ENCODE peak calls at places on chromosomes 5 and 9, in six cellular contexts. B is spleen, I is fibroblast of villous mesenchyme, P is neural progenitor cell, K is HFF-Myc, M is mucosa of descending colon. H is an unnamed sample.

GRCh38 chr5:97452646-97453045 is 269.6 kb upstream of the RIOK2 start:
- DNase-seq in B (no peak), I (no peak), P (no peak), K (no peak), M (no peak), H (no peak)

GRCh38 chr5:175873090-175873454 is 1.7 kb downstream of the CPLX2 start:
- DNase-seq in B (no peak), I (no peak), P (peak), K (no peak), M (no peak), H (no peak)

GRCh38 chr5:15914603-15915002 is 265.0 kb downstream of the MARCHF11 start:
- DNase-seq in B (no peak), I (peak), P (no peak), K (no peak), M (no peak), H (peak)

GRCh38 chr9:138120072-138120471 is 242.5 kb downstream of the CACNA1B start:
- DNase-seq in B (no peak), I (no peak), P (no peak), K (no peak), M (no peak), H (no peak)

GRCh38 chr9:124257865-124258764 is at the start of gene NEK6:
- DNase-seq in B (peak), I (peak), P (peak), K (no peak), M (peak), H (peak)

GRCh38 chr5:113212244-113212920 is 222.4 kb downstream of the TSSK1B start:
- DNase-seq in B (no peak), I (peak), P (no peak), K (no peak), M (no peak), H (peak)

GRCh38 chr5:64690417-64691151 is at the start of gene SHISAL2B:
- DNase-seq in B (peak), I (peak), P (peak), K (no peak), M (no peak), H (peak)

GRCh38 chr9:13941686-13942085 is 372.3 kb downstream of the NFIB start:
- DNase-seq in B (no peak), I (peak), P (no peak), K (peak), M (no peak), H (peak)

GRCh38 chr5:32278403-32278802 is 34.3 kb downstream of the MTMR12 start:
- DNase-seq in B (no peak), I (peak), P (no peak), K (no peak), M (no peak), H (peak)

GRCh38 chr5:11385901-11386293 is 518.3 kb downstream of the CTNND2 start:
- DNase-seq in B (no peak), I (no peak), P (peak), K (no peak), M (no peak), H (no peak)

GRCh38 chr5:143140492-143141231 is 262.8 kb downstream of the NR3C1 start:
- DNase-seq in B (no peak), I (no peak), P (no peak), K (no peak), M (peak), H (no peak)

GRCh38 chr5:145979270-145980223 is 43.2 kb downstream of the SH3RF2 start:
- DNase-seq in B (no peak), I (peak), P (no peak), K (no peak), M (no peak), H (no peak)

GRCh38 chr9:108837530-108837929 is 18.3 kb downstream of the ACTL7B start:
- DNase-seq in B (no peak), I (no peak), P (no peak), K (no peak), M (no peak), H (no peak)

GRCh38 chr9:99019523-99020331 is 76.0 kb downstream of the COL15A1 start:
- DNase-seq in B (no peak), I (peak), P (no peak), K (peak), M (no peak), H (peak)

GRCh38 chr9:94165592-94166236 is 81.5 kb downstream of the PTPDC1 start:
- DNase-seq in B (peak), I (peak), P (peak), K (peak), M (peak), H (peak)

GRCh38 chr5:140549237-140550144 is 2.0 kb downstream of the EIF4EBP3 start:
- DNase-seq in B (no peak), I (peak), P (no peak), K (no peak), M (no peak), H (peak)

GRCh38 chr5:162227075-162227474 is 159.5 kb downstream of the GABRG2 start:
- DNase-seq in B (no peak), I (no peak), P (peak), K (no peak), M (no peak), H (no peak)
- TF ChIP-seq CTCF in B (no peak), I (no peak), P (peak), K (no peak), M (no peak), H (no peak)

DNA sequence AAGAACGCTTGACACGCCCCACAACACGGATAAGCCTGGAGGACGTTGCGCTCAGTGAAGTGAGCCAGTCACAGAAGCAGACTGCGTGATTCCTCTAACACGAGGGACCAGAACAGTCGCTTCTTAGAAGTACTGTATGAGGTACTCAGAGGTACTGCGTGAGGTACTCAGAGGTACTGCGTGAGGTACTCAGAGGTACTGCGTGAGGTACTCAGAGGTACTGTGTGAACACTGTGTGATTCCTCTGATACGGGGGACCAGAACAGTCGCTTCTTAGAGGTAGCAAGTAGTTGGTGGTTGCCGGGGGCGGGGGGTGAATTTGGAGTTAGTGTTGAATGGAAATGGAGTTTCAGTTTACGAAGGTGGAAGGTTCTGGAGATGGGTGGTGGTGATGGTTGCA is 5.8 kb downstream of the NDUFS6 start:
- DNase-seq in B (peak), I (no peak), P (no peak), K (no peak), M (no peak), H (no peak)
- H3K4me3 ChIP-seq in B (no peak), I (no peak), P (no peak), K (no peak), M (no peak), H (no peak)

GRCh38 chr5:134289509-134290113 is 63.7 kb upstream of the PPP2CA start:
- DNase-seq in B (no peak), I (peak), P (peak), K (peak), M (no peak), H (peak)
- TF ChIP-seq CTCF in B (peak), I (peak), P (peak), K (peak), M (no peak), H (peak)

DNA sequence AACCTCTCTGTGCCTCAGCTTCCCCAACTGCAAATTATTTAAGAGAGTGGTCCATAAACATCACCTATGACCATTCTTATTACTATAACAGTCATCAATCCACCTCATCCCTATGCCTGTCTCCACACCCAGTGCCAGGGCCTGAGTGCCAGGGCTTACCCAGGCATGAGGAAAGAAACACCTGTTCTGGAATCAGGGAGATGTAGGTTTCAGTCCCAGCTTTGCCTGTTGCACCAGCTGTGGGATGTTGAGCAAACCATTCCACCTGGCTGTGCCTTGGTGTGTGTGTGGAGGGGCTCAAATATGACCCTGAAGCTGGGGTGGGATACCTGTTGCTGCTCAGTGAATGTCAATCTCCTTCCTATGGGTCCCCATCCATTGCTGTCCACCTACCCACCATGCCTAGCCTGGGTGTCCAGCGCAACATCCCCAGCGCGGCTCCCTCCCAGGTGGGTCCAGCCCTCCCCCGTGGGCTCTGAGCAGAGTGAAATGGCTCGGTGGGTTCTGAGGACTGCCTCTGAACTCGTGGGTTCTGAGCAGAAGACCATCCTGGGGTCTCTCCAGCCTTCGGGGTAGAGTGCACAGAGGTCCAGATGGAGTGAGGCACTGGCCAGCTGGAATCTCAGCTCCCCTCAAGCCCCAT is 16.3 kb downstream of the AKNA start:
- DNase-seq in B (no peak), I (no peak), P (no peak), K (no peak), M (peak), H (no peak)
- H3K4me3 ChIP-seq in B (peak), I (no peak), P (no peak), K (no peak), M (no peak), H (no peak)

GRCh38 chr5:139193928-139194327 is 4.2 kb downstream of the SIL1 start:
- DNase-seq in B (no peak), I (no peak), P (no peak), K (no peak), M (no peak), H (no peak)
- TF ChIP-seq CTCF in B (no peak), I (peak), P (peak), K (peak), M (no peak), H (peak)

DNA sequence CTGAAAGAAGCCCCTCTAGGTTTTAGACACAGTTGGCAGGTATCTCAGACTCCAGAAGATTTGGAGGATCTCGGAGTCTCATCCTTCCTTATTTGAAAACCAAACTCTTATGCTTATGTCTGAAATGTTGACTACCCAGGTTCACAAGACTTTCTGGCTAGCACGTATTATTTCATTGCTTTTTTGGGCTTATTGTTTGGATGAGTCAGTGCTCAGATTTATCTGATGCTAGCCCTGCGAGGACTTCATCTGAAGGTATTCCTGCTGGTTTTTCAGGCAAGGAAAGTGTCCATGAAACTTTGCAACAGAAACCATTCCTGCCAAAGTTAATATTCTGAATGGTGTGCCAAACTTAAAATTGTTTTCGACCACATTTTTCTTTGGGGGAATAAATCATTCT is 8.5 kb downstream of the OSTF1 start:
- DNase-seq in B (no peak), I (peak), P (no peak), K (no peak), M (no peak), H (no peak)
- H3K4me3 ChIP-seq in B (no peak), I (no peak), P (no peak), K (no peak), M (no peak), H (no peak)

GRCh38 chr5:144315026-144315425 is 144.4 kb downstream of the KCTD16 start:
- DNase-seq in B (no peak), I (no peak), P (no peak), K (no peak), M (no peak), H (no peak)

GRCh38 chr5:144318011-144318410 is 147.3 kb downstream of the KCTD16 start:
- DNase-seq in B (no peak), I (no peak), P (no peak), K (no peak), M (no peak), H (no peak)

GRCh38 chr5:144313147-144313726 is 142.6 kb downstream of the KCTD16 start:
- DNase-seq in B (no peak), I (no peak), P (no peak), K (no peak), M (no peak), H (no peak)

GRCh38 chr5:144315994-144316634 is 145.4 kb downstream of the KCTD16 start:
- DNase-seq in B (no peak), I (no peak), P (no peak), K (no peak), M (peak), H (no peak)

GRCh38 chr5:144318460-144318859 is 147.8 kb downstream of the KCTD16 start:
- DNase-seq in B (no peak), I (no peak), P (peak), K (no peak), M (no peak), H (no peak)
- TF ChIP-seq CTCF in B (no peak), I (no peak), P (no peak), K (no peak), M (no peak), H (no peak)